ENCODE peak calls at places on chromosome 5, in nine cellular contexts. G is body of pancreas, T is epithelial cell of proximal tubule, J is cardiac fibroblast, U is lung, V is uterus, W is fibroblast of lung, N is NB4, K is SK-N-SH. H is an unnamed sample.

GRCh38 chr5:51345106-51345505 is 38.1 kb upstream of the ISL1 start:
- DNase-seq in G (no peak), T (no peak), J (peak; percentile 1), U (no peak), V (no peak), W (peak; percentile 17), N (no peak), K (no peak), H (no peak)

GRCh38 chr5:93141969-93142368 is 439.1 kb downstream of the NR2F1-AS1 start:
- DNase-seq in G (no peak), T (no peak), J (no peak), U (no peak), V (no peak), W (no peak), N (no peak), K (no peak), H (peak; percentile 45)

GRCh38 chr5:73678322-73678740 is 52.3 kb downstream of the ARHGEF28 start:
- DNase-seq in G (peak; percentile 86), T (no peak), J (no peak), U (no peak), V (no peak), W (no peak), N (no peak), K (no peak), H (no peak)

GRCh38 chr5:44821164-44821563 is 12.4 kb downstream of the MRPS30 start:
- DNase-seq in G (no peak), T (no peak), J (no peak), U (no peak), V (no peak), W (no peak), N (no peak), K (no peak), H (no peak)

GRCh38 chr5:171667341-171668096 is 118.1 kb upstream of the SMIM23 start:
- DNase-seq in G (peak; percentile 66), T (no peak), J (peak; percentile 85), U (peak; percentile 36), V (peak; percentile 73), W (peak; percentile 94), N (no peak), K (peak; percentile 44), H (peak; percentile 24)

GRCh38 chr5:151202381-151203139 is 21.3 kb downstream of the CCDC69 start:
- DNase-seq in G (no peak), T (peak; percentile 23), J (peak; percentile 94), U (peak; percentile 26), V (no peak), W (peak; percentile 73), N (peak; percentile 48), K (no peak), H (peak; percentile 66)

GRCh38 chr5:134552301-134552700 is 26.8 kb downstream of the JADE2 start:
- DNase-seq in G (peak; percentile 84), T (no peak), J (peak; percentile 96), U (peak; percentile 50), V (peak; percentile 65), W (peak; percentile 99), N (no peak), K (no peak), H (peak; percentile 95)

GRCh38 chr5:178849316-178849715 is 10.4 kb upstream of the ZNF354B start:
- DNase-seq in G (no peak), T (no peak), J (no peak), U (no peak), V (no peak), W (no peak), N (no peak), K (no peak), H (no peak)

GRCh38 chr5:88665750-88666215 is 217.2 kb downstream of the MEF2C start:
- DNase-seq in G (no peak), T (no peak), J (no peak), U (no peak), V (no peak), W (peak; percentile 77), N (peak; percentile 56), K (no peak), H (no peak)

GRCh38 chr5:88666761-88667186 is 216.2 kb downstream of the MEF2C start:
- DNase-seq in G (no peak), T (no peak), J (peak; percentile 22), U (no peak), V (no peak), W (peak; percentile 83), N (peak; percentile 58), K (no peak), H (peak; percentile 15)

GRCh38 chr5:88662801-88663360 is 220.1 kb downstream of the MEF2C start:
- DNase-seq in G (no peak), T (no peak), J (no peak), U (no peak), V (no peak), W (peak; percentile 58), N (peak; percentile 25), K (no peak), H (no peak)

GRCh38 chr5:88663793-88664216 is 219.2 kb downstream of the MEF2C start:
- DNase-seq in G (no peak), T (no peak), J (no peak), U (no peak), V (no peak), W (peak; percentile 69), N (peak; percentile 35), K (no peak), H (no peak)

DNA sequence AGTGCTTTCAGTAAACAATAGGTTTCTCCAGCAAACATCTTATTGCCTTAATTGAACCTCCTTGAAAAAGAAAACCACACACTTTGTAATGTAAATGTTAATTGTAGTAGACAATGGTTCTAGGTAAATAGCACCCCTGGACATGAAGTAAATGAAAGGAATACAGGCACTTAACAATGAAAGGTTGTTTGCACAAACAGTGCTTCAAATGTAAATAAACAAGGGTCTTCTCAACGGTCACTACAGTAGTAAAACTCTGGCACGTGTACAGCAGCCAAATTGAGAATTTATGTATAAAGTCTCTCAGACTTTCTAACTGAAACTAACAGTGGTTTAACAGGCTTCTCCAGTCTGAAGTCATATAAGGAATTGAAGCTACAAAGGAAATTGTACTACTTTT is 218.4 kb downstream of the MEF2C start:
- DNase-seq in G (no peak), T (no peak), J (no peak), U (no peak), V (no peak), W (no peak), N (no peak), K (no peak), H (no peak)
- H3K4me3 ChIP-seq in G (no peak overlapping the region), T (no peak overlapping the region), J (no peak overlapping the region), U (no peak overlapping the region), V (no peak overlapping the region), W (no peak overlapping the region), N (peak overlapping the region; percentile 72), K (no peak overlapping the region), H (no peak overlapping the region)

GRCh38 chr5:159206368-159206767 is 3.0 kb downstream of the RNF145 start:
- DNase-seq in G (no peak), T (no peak), J (no peak), U (no peak), V (no peak), W (no peak), N (no peak), K (no peak), H (no peak)

GRCh38 chr5:159207222-159207615 is 2.1 kb downstream of the RNF145 start:
- DNase-seq in G (no peak), T (no peak), J (no peak), U (no peak), V (no peak), W (no peak), N (no peak), K (no peak), H (no peak)

GRCh38 chr5:159206818-159207217 is 2.5 kb downstream of the RNF145 start:
- DNase-seq in G (no peak), T (no peak), J (no peak), U (no peak), V (no peak), W (peak; percentile 21), N (no peak), K (no peak), H (no peak)

GRCh38 chr5:159208508-159209437 is 580 bp downstream of the RNF145 start:
- DNase-seq in G (peak; percentile 45), T (no peak), J (peak; percentile 33), U (no peak), V (peak; percentile 34), W (peak; percentile 46), N (peak; percentile 49), K (peak; percentile 73), H (no peak)

GRCh38 chr5:159207616-159208507 is 1.5 kb downstream of the RNF145 start:
- DNase-seq in G (peak; percentile 78), T (peak; percentile 27), J (peak; percentile 74), U (peak; percentile 75), V (peak; percentile 74), W (peak; percentile 91), N (peak; percentile 92), K (peak; percentile 84), H (peak; percentile 82)
- TF ChIP-seq CTCF in G (no peak), T (no peak), J (no peak), U (no peak), V (no peak), W (peak; percentile 3), N (no peak), K (no peak), H (no peak)

DNA sequence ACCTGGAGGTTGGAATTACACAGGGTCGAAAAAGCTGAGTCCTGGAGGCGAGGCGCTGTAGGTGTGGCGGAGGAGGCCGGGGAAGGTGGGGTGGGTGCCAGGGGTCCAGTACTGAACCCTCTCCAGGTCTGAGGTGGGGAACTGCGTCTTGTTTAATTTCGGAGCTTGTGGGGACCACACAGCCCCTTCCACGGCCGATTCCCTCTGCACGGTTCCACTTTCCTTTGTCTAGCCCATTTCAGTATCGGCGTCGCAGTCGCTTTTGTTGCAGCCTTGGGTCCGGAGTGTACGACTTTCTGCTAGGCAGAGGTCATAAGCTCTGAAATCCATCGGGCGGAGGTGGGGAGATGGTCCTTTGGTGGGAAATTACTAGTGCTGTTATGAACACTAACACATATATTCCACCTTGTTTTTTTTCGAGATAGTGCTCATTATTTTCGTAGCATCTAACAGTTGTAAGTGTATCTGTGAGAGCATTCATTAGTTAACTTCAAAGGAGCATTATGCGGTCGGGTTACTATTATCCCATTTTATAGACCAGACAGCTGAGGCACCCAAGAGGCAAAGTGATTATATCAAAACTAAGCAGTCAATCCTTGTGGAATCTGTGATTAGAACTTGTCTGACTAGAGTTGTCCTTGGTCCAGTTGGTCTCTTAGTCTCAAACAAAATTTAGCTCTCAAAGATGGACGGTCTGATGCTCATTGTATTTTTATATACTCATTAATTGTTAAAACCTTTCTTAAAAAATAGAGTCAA is 737 bp downstream of the RNF180 start:
- DNase-seq in G (no peak), T (no peak), J (peak; percentile 11), U (peak; percentile 45), V (peak; percentile 28), W (peak; percentile 14), N (no peak), K (no peak), H (no peak)
- H3K4me3 ChIP-seq in G (peak overlapping the region; percentile 54), T (peak overlapping the region; percentile 81), J (peak overlapping the region; percentile 60), U (peak overlapping the region; percentile 73), V (peak overlapping the region; percentile 56), W (peak overlapping the region; percentile 67), N (no peak overlapping the region), K (peak overlapping the region; percentile 45), H (peak overlapping the region; percentile 55)

GRCh38 chr5:10520716-10521115 is 43.2 kb upstream of the ANKRD33B start:
- DNase-seq in G (no peak), T (no peak), J (peak; percentile 45), U (no peak), V (no peak), W (peak; percentile 42), N (no peak), K (no peak), H (no peak)

GRCh38 chr5:10522224-10522611 is 41.7 kb upstream of the ANKRD33B start:
- DNase-seq in G (no peak), T (no peak), J (no peak), U (no peak), V (no peak), W (no peak), N (no peak), K (no peak), H (no peak)

GRCh38 chr5:10519729-10520128 is 44.1 kb upstream of the ANKRD33B start:
- DNase-seq in G (no peak), T (no peak), J (no peak), U (no peak), V (no peak), W (no peak), N (no peak), K (no peak), H (no peak)

GRCh38 chr5:10524376-10525123 is 39.3 kb upstream of the ANKRD33B start:
- DNase-seq in G (no peak), T (no peak), J (peak; percentile 95), U (no peak), V (no peak), W (peak; percentile 98), N (no peak), K (peak; percentile 67), H (peak; percentile 87)

GRCh38 chr5:10521466-10522223 is 42.2 kb upstream of the ANKRD33B start:
- DNase-seq in G (no peak), T (no peak), J (no peak), U (no peak), V (no peak), W (no peak), N (no peak), K (no peak), H (no peak)
- TF ChIP-seq CTCF in G (no peak), T (peak; percentile 58), J (peak; percentile 63), U (no peak), V (no peak), W (no peak), N (peak; percentile 51), K (peak; percentile 54), H (peak; percentile 42)